ENCODE peak calls at places on chromosomes 2 and 18, in six cellular contexts. K, X, O, I, L and P are unnamed samples.

GRCh38 chr2:172427256-172427989 is at the start of gene ITGA6:
- DNase-seq in K (peak; percentile 93), X (no peak), O (peak; percentile 71), I (peak; percentile 87), L (peak; percentile 88), P (peak; percentile 91)

GRCh38 chr2:148615446-148615845 is 29.1 kb upstream of the EPC2 start:
- DNase-seq in K (no peak), X (no peak), O (no peak), I (no peak), L (no peak), P (no peak)

GRCh38 chr18:10739152-10739551 is 213.3 kb downstream of the NAPG start:
- DNase-seq in K (no peak), X (no peak), O (no peak), I (no peak), L (no peak), P (no peak)

GRCh38 chr2:56379066-56379465 is 195.3 kb downstream of the CCDC85A start:
- DNase-seq in K (no peak), X (no peak), O (no peak), I (no peak), L (no peak), P (no peak)

GRCh38 chr18:62374410-62374965 is 49.4 kb downstream of the TNFRSF11A start:
- DNase-seq in K (no peak), X (no peak), O (no peak), I (no peak), L (no peak), P (no peak)

GRCh38 chr18:44130365-44130942 is 550.2 kb upstream of the SETBP1 start:
- DNase-seq in K (peak; percentile 10), X (peak; percentile 35), O (peak; percentile 42), I (no peak), L (peak; percentile 64), P (no peak)

GRCh38 chr2:112096098-112096497 is 41.0 kb downstream of the TMEM87B start:
- DNase-seq in K (no peak), X (no peak), O (no peak), I (no peak), L (no peak), P (no peak)

GRCh38 chr2:55771612-55772011 is 78.0 kb upstream of the PNPT1 start:
- DNase-seq in K (no peak), X (no peak), O (peak; percentile 17), I (no peak), L (no peak), P (no peak)

GRCh38 chr18:9992300-9992987 is 78.6 kb downstream of the VAPA start:
- DNase-seq in K (no peak), X (no peak), O (no peak), I (no peak), L (no peak), P (peak; percentile 41)

GRCh38 chr2:231854616-231855125 is 68.4 kb downstream of the COPS7B start:
- DNase-seq in K (no peak), X (no peak), O (no peak), I (no peak), L (no peak), P (no peak)

GRCh38 chr2:58558866-58559265 is 317.7 kb upstream of the FANCL start:
- DNase-seq in K (no peak), X (no peak), O (no peak), I (no peak), L (no peak), P (no peak)

GRCh38 chr2:16314691-16315457 is 350.8 kb downstream of the CYRIA start:
- DNase-seq in K (no peak), X (no peak), O (no peak), I (no peak), L (no peak), P (no peak)

GRCh38 chr18:24398515-24398914 is 891 bp upstream of the OSBPL1A start:
- DNase-seq in K (peak; percentile 11), X (no peak), O (peak; percentile 17), I (no peak), L (no peak), P (no peak)